ENCODE peak calls at places on chromosomes 12 and 14, in four cellular contexts. One of them, this sample, is unnamed.

GRCh38 chr12:93883436-93884154 is 206.4 kb downstream of the CRADD start:
- DNase-seq in endothelial cell: no peak
- DNase-seq in neural crest cell: no peak
- DNase-seq in breast epithelium: no peak
- DNase-seq in this sample: no peak

GRCh38 chr12:87756111-87756510 is 273.1 kb downstream of the C12orf50 start:
- DNase-seq in endothelial cell: no peak
- DNase-seq in breast epithelium: no peak
- DNase-seq in neural crest cell: no peak
- DNase-seq in this sample: no peak

GRCh38 chr14:67650694-67651093 is 23.7 kb downstream of the VTI1B start:
- DNase-seq in neural crest cell: no peak
- DNase-seq in endothelial cell: no peak
- DNase-seq in breast epithelium: no peak
- DNase-seq in this sample: no peak

GRCh38 chr14:36513451-36514277 is 6.4 kb downstream of the NKX2-1 start:
- DNase-seq in endothelial cell: no peak
- DNase-seq in breast epithelium: no peak
- DNase-seq in neural crest cell: no peak
- DNase-seq in this sample: no peak

GRCh38 chr12:122852336-122853275 is 17.3 kb downstream of the HIP1R start:
- DNase-seq in neural crest cell: no peak
- DNase-seq in endothelial cell: no peak
- DNase-seq in breast epithelium: no peak
- DNase-seq in this sample: peak

GRCh38 chr12:25725874-25726273 is 172.8 kb upstream of the LMNTD1 start:
- DNase-seq in endothelial cell: no peak
- DNase-seq in neural crest cell: no peak
- DNase-seq in breast epithelium: no peak
- DNase-seq in this sample: no peak

GRCh38 chr12:44874981-44875416 is 1.1 kb downstream of the NELL2 start:
- DNase-seq in breast epithelium: no peak
- DNase-seq in endothelial cell: peak
- DNase-seq in neural crest cell: no peak
- DNase-seq in this sample: no peak

GRCh38 chr12:57755194-57755453 is 221 bp downstream of the MARCHF9 start:
- DNase-seq in endothelial cell: no peak
- DNase-seq in breast epithelium: no peak
- DNase-seq in neural crest cell: no peak
- DNase-seq in this sample: no peak

GRCh38 chr12:113359133-113359938 is 949 bp downstream of the PLBD2 start:
- DNase-seq in breast epithelium: no peak
- DNase-seq in neural crest cell: no peak
- DNase-seq in endothelial cell: no peak
- DNase-seq in this sample: peak

GRCh38 chr12:22709292-22709691 is 84.3 kb downstream of the ETNK1 start:
- DNase-seq in neural crest cell: no peak
- DNase-seq in breast epithelium: no peak
- DNase-seq in endothelial cell: no peak
- DNase-seq in this sample: no peak

GRCh38 chr14:54577977-54578376 is 11.0 kb downstream of the SAMD4A start:
- DNase-seq in endothelial cell: no peak
- DNase-seq in breast epithelium: no peak
- DNase-seq in neural crest cell: no peak
- DNase-seq in this sample: no peak

GRCh38 chr12:118361889-118362288 is 10.8 kb downstream of the TAOK3 start:
- DNase-seq in endothelial cell: no peak
- DNase-seq in breast epithelium: no peak
- DNase-seq in neural crest cell: no peak
- DNase-seq in this sample: no peak

GRCh38 chr14:57390806-57391562 is 598 bp downstream of the NAA30 start:
- DNase-seq in breast epithelium: no peak
- DNase-seq in neural crest cell: peak
- DNase-seq in endothelial cell: peak
- DNase-seq in this sample: no peak

GRCh38 chr12:13772264-13772663 is 209.1 kb downstream of the GRIN2B start:
- DNase-seq in neural crest cell: no peak
- DNase-seq in breast epithelium: no peak
- DNase-seq in endothelial cell: no peak
- DNase-seq in this sample: peak

GRCh38 chr12:22312336-22312735 is 22.2 kb downstream of the ST8SIA1 start:
- DNase-seq in neural crest cell: no peak
- DNase-seq in endothelial cell: no peak
- DNase-seq in breast epithelium: peak
- DNase-seq in this sample: peak

GRCh38 chr14:79356040-79356439 is 855.3 kb downstream of the DIO2 start:
- DNase-seq in neural crest cell: no peak
- DNase-seq in breast epithelium: no peak
- DNase-seq in endothelial cell: no peak
- DNase-seq in this sample: no peak

GRCh38 chr14:99159341-99160340 is 112.4 kb downstream of the BCL11B start:
- DNase-seq in endothelial cell: no peak
- DNase-seq in neural crest cell: no peak
- DNase-seq in breast epithelium: no peak
- DNase-seq in this sample: no peak

GRCh38 chr12:23906329-23906728 is 43.1 kb downstream of the SOX5 start:
- DNase-seq in neural crest cell: peak
- DNase-seq in breast epithelium: no peak
- DNase-seq in endothelial cell: no peak
- DNase-seq in this sample: peak

GRCh38 chr12:72236071-72236705 is 36.0 kb upstream of the TRHDE start:
- DNase-seq in neural crest cell: no peak
- DNase-seq in endothelial cell: no peak
- DNase-seq in breast epithelium: no peak
- DNase-seq in this sample: no peak

GRCh38 chr12:53324113-53324778 is 2.8 kb upstream of the AAAS start:
- DNase-seq in breast epithelium: no peak
- DNase-seq in neural crest cell: no peak
- DNase-seq in endothelial cell: peak
- DNase-seq in this sample: no peak

GRCh38 chr14:31336646-31337045 is 83.7 kb downstream of the HEATR5A start:
- DNase-seq in neural crest cell: no peak
- DNase-seq in endothelial cell: no peak
- DNase-seq in breast epithelium: no peak
- DNase-seq in this sample: no peak

GRCh38 chr12:70052931-70053497 is 190.2 kb upstream of the CNOT2 start:
- DNase-seq in breast epithelium: no peak
- DNase-seq in neural crest cell: no peak
- DNase-seq in endothelial cell: no peak
- DNase-seq in this sample: no peak

GRCh38 chr14:78088941-78089340 is 81.2 kb upstream of the NRXN3 start:
- DNase-seq in neural crest cell: no peak
- DNase-seq in breast epithelium: no peak
- DNase-seq in endothelial cell: no peak
- DNase-seq in this sample: no peak

GRCh38 chr14:89504602-89505320 is 87.7 kb upstream of the FOXN3 start:
- DNase-seq in breast epithelium: no peak
- DNase-seq in endothelial cell: no peak
- DNase-seq in neural crest cell: no peak
- DNase-seq in this sample: no peak

GRCh38 chr12:82411561-82412230 is 53.4 kb downstream of the METTL25 start:
- DNase-seq in neural crest cell: no peak
- DNase-seq in endothelial cell: no peak
- DNase-seq in breast epithelium: no peak
- DNase-seq in this sample: no peak

GRCh38 chr14:22220427-22220826 is 368.6 kb downstream of the DAD1 start:
- DNase-seq in breast epithelium: no peak
- DNase-seq in endothelial cell: no peak
- DNase-seq in neural crest cell: no peak
- DNase-seq in this sample: no peak

GRCh38 chr14:99531221-99532096 is 50.2 kb downstream of the CCNK start:
- DNase-seq in endothelial cell: no peak
- DNase-seq in neural crest cell: no peak
- DNase-seq in breast epithelium: no peak
- DNase-seq in this sample: no peak

GRCh38 chr14:92635896-92636295 is 112.5 kb downstream of the LGMN start:
- DNase-seq in neural crest cell: no peak
- DNase-seq in breast epithelium: no peak
- DNase-seq in endothelial cell: no peak
- DNase-seq in this sample: no peak

GRCh38 chr14:101791919-101792572 is 30.5 kb downstream of the PPP2R5C start:
- DNase-seq in breast epithelium: no peak
- DNase-seq in neural crest cell: no peak
- DNase-seq in endothelial cell: no peak
- DNase-seq in this sample: no peak

GRCh38 chr12:111759276-111759675 is 7.5 kb upstream of the ALDH2 start:
- DNase-seq in endothelial cell: no peak
- DNase-seq in neural crest cell: no peak
- DNase-seq in breast epithelium: no peak
- DNase-seq in this sample: no peak

GRCh38 chr12:12392428-12392827 is 35.5 kb downstream of the BORCS5 start:
- DNase-seq in breast epithelium: no peak
- DNase-seq in neural crest cell: no peak
- DNase-seq in endothelial cell: no peak
- DNase-seq in this sample: no peak

GRCh38 chr12:89316705-89317139 is 35.6 kb downstream of the DUSP6 start:
- DNase-seq in endothelial cell: no peak
- DNase-seq in breast epithelium: no peak
- DNase-seq in neural crest cell: no peak
- DNase-seq in this sample: no peak

GRCh38 chr12:60194682-60195081 is 598.9 kb downstream of the SLC16A7 start:
- DNase-seq in neural crest cell: no peak
- DNase-seq in endothelial cell: no peak
- DNase-seq in breast epithelium: no peak
- DNase-seq in this sample: no peak

GRCh38 chr14:39175445-39176262 is 600 bp downstream of the PNN start:
- DNase-seq in neural crest cell: peak
- DNase-seq in breast epithelium: no peak
- DNase-seq in endothelial cell: peak
- DNase-seq in this sample: no peak

GRCh38 chr14:93788557-93789365 is 476 bp upstream of the PRIMA1 start:
- DNase-seq in neural crest cell: peak
- DNase-seq in endothelial cell: peak
- DNase-seq in breast epithelium: peak
- DNase-seq in this sample: peak

DNA sequence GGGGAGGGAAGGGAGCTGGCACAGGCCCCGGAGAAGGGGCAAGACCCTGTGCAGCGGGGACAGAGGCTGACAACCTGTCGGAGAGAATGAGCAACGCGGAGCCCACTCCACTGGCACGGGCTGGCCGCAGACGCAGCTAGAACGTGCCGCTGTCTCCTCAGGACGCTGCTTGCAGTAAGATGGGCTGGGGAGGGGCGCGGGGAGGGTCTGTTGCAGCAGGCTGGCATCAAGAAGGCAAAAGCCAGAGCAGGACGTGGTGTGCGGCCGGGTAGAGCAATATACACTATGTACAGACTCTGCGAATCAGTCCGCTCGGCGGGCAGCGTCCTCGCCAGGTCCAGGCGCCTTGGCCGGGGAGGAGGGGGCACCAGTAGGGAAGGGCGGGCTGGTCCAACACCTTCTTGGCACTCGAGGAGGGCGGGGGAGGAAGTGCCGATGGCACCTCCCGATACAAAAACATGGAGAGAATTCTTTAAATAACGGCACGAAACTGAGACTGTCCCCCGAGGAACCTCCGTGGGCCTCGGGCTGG is 19.8 kb downstream of the RAB35 start:
- DNase-seq in endothelial cell: no peak
- DNase-seq in breast epithelium: no peak
- DNase-seq in neural crest cell: no peak
- DNase-seq in this sample: no peak
- TF ChIP-seq CTCF in endothelial cell: no peak
- TF ChIP-seq CTCF in breast epithelium: no peak
- TF ChIP-seq CTCF in neural crest cell: no peak
- TF ChIP-seq CTCF in this sample: no peak

DNA sequence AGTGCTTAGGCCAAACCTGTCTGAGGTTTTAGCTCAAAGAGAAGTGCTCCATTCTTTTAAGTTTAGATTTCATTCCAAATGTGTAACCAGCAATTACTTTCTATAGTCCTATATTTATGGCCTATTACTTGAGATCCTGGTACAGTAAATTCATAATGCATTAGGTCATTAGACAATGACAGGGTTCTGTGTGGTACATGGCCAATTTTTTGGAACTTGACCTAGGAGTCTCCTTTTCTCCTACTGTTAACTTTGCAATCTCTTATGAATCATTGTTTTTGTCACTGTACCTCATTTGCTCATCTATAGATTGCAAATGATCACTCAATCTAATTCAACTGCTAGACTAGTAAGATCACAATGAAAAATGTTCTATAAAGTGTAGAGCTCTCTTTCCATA is 136.7 kb downstream of the PDE3A start:
- DNase-seq in breast epithelium: no peak
- DNase-seq in neural crest cell: no peak
- DNase-seq in endothelial cell: no peak
- DNase-seq in this sample: no peak
- TF ChIP-seq CTCF in breast epithelium: no peak
- TF ChIP-seq CTCF in neural crest cell: no peak
- TF ChIP-seq CTCF in endothelial cell: no peak
- TF ChIP-seq CTCF in this sample: no peak

DNA sequence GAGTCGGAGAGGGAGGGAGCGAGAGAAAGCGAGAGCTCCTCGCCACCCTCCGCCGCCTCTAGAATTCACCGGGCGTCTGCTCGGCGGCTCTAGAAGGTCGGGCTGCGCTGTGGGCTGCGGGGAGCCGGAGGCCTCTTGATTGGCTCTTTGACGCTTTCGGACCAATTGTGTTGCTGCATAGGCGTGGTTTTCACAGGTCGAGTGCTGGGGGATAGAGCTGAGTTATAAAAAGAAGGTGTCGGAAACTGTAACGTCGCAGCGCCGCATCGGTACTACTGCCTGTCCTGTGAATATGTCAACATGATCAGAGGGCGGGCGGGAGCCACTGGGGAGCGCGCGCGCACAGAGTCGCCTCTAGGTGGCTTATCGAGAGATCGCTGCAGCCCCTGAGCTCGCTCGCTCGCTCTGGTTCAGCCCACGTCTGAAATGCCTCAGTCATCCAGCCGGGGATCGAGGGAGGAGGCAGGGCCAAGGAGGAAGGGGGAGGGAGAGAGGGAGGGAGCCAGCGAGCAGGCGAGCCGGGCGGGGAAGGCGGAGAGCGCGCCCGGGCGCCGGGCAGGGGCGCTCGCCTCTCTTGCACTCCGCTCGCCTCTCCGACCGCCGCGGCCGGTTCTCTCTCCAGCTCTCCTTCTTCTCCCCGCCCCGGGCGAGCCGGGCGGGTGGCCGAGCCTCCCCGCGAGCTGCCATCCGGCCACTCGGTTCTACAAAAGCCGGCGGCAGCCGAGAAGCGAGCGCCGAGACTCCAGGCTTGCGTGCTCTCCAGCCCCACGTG is at the start of gene TBX3:
- DNase-seq in endothelial cell: peak
- DNase-seq in breast epithelium: peak
- DNase-seq in neural crest cell: peak
- DNase-seq in this sample: no peak
- TF ChIP-seq CTCF in endothelial cell: peak
- TF ChIP-seq CTCF in breast epithelium: peak
- TF ChIP-seq CTCF in neural crest cell: peak
- TF ChIP-seq CTCF in this sample: peak

GRCh38 chr12:27840229-27840999 is 60.4 kb upstream of the MANSC4 start:
- DNase-seq in endothelial cell: no peak
- DNase-seq in neural crest cell: no peak
- DNase-seq in breast epithelium: no peak
- DNase-seq in this sample: no peak
- TF ChIP-seq CTCF in endothelial cell: no peak
- TF ChIP-seq CTCF in neural crest cell: no peak
- TF ChIP-seq CTCF in breast epithelium: no peak
- TF ChIP-seq CTCF in this sample: no peak

GRCh38 chr12:99598785-99599184 is 48.8 kb upstream of the GARIN6 start:
- DNase-seq in endothelial cell: no peak
- DNase-seq in neural crest cell: no peak
- DNase-seq in breast epithelium: no peak
- DNase-seq in this sample: no peak
- TF ChIP-seq CTCF in endothelial cell: no peak
- TF ChIP-seq CTCF in neural crest cell: no peak
- TF ChIP-seq CTCF in breast epithelium: no peak
- TF ChIP-seq CTCF in this sample: no peak